ENCODE peak calls at places on chromosome 18, in six cellular contexts. I is neuronal stem cell, N is body of pancreas, M is GM12878, C is astrocyte of the spinal cord, H is NB4. G is an unnamed sample.
A peak's percentile ranks its signal among the peaks of the same experiment; 100 is the strongest.

GRCh38 chr18:54712315-54712714 is 116.0 kb upstream of the RAB27B start:
- DNase-seq in M (no peak), H (no peak), N (no peak), I (no peak), C (peak; percentile 88), G (peak; percentile 79)

GRCh38 chr18:48872234-48873145 is 78.3 kb downstream of the SMAD7 start:
- DNase-seq in M (no peak), C (peak; percentile 39), I (no peak), N (no peak), H (no peak), G (no peak)

GRCh38 chr18:46815661-46816060 is 58.8 kb upstream of the ST8SIA5 start:
- DNase-seq in I (no peak), H (no peak), M (no peak), C (no peak), N (no peak), G (no peak)

GRCh38 chr18:58156516-58156915 is 112.5 kb downstream of the NEDD4L start:
- DNase-seq in H (no peak), C (no peak), M (no peak), I (no peak), N (no peak), G (no peak)

GRCh38 chr18:37161491-37161890 is 332.6 kb downstream of the KIAA1328 start:
- DNase-seq in M (no peak), H (no peak), N (no peak), C (no peak), I (no peak), G (no peak)

GRCh38 chr18:1014496-1014895 is 109.8 kb downstream of the ADCYAP1 start:
- DNase-seq in I (no peak), N (no peak), M (no peak), H (no peak), C (no peak), G (no peak)

GRCh38 chr18:64717026-64717425 is 568.1 kb upstream of the LINC00305 start:
- DNase-seq in C (no peak), M (no peak), H (no peak), I (no peak), N (no peak), G (no peak)

GRCh38 chr18:48963555-48964480 is 13.1 kb upstream of the SMAD7 start:
- DNase-seq in C (no peak), H (no peak), I (no peak), N (no peak), M (no peak), G (no peak)

GRCh38 chr18:75105551-75106254 is 103.2 kb downstream of the PTGR3 start:
- DNase-seq in I (no peak), M (no peak), N (no peak), H (no peak), C (no peak), G (no peak)

GRCh38 chr18:9066817-9067306 is 35.6 kb upstream of the NDUFV2 start:
- DNase-seq in I (no peak), C (no peak), M (peak; percentile 96), H (no peak), N (no peak), G (no peak)

GRCh38 chr18:62790836-62791772 is 75.8 kb downstream of the PHLPP1 start:
- DNase-seq in H (no peak), M (no peak), N (no peak), C (peak; percentile 68), I (no peak), G (peak; percentile 20)

GRCh38 chr18:40485318-40485717 is 1469.7 kb upstream of the PIK3C3 start:
- DNase-seq in N (no peak), H (no peak), I (no peak), C (peak; percentile 53), M (no peak), G (peak; percentile 81)

GRCh38 chr18:54845788-54846187 is 17.5 kb downstream of the RAB27B start:
- DNase-seq in M (no peak), I (no peak), H (no peak), C (peak; percentile 39), N (no peak), G (peak; percentile 21)

GRCh38 chr18:25568926-25569325 is 217.0 kb upstream of the ZNF521 start:
- DNase-seq in N (no peak), H (no peak), I (no peak), M (no peak), C (no peak), G (no peak)

GRCh38 chr18:69215151-69215550 is 185.5 kb upstream of the DOK6 start:
- DNase-seq in N (no peak), I (no peak), M (no peak), H (no peak), C (no peak), G (no peak)

GRCh38 chr18:54089749-54090459 is 134.6 kb downstream of the MBD2 start:
- DNase-seq in I (no peak), C (no peak), N (no peak), M (no peak), H (no peak), G (no peak)

GRCh38 chr18:72910045-72910444 is 42.3 kb upstream of the NETO1 start:
- DNase-seq in N (no peak), H (no peak), I (no peak), M (no peak), C (peak; percentile 68), G (peak; percentile 43)

GRCh38 chr18:23719634-23720201 is 30.5 kb downstream of the LAMA3 start:
- DNase-seq in C (peak; percentile 95), M (no peak), N (peak; percentile 33), H (no peak), I (no peak), G (peak; percentile 98)

GRCh38 chr18:34510926-34511325 is 199.2 kb upstream of the DTNA start:
- DNase-seq in I (no peak), C (no peak), N (no peak), H (no peak), M (no peak), G (no peak)

GRCh38 chr18:76490701-76491171 is 4.3 kb downstream of the ZNF516 start:
- DNase-seq in H (peak; percentile 62), M (no peak), C (no peak), I (no peak), N (peak; percentile 83), G (peak; percentile 26)

GRCh38 chr18:55464581-55464980 is 123.4 kb downstream of the TCF4 start:
- DNase-seq in M (no peak), C (no peak), N (no peak), I (no peak), H (no peak), G (no peak)

GRCh38 chr18:3748081-3748480 is 298.1 kb downstream of the TGIF1 start:
- DNase-seq in I (no peak), M (no peak), N (no peak), H (peak; percentile 6), C (peak; percentile 24), G (no peak)

GRCh38 chr18:57445488-57446319 is 10.5 kb downstream of the ONECUT2 start:
- DNase-seq in I (no peak), H (no peak), M (no peak), C (no peak), N (no peak), G (no peak)

GRCh38 chr18:45291616-45292612 is 323.4 kb upstream of the SLC14A2 start:
- DNase-seq in C (peak; percentile 79), I (no peak), N (peak; percentile 36), M (no peak), H (peak; percentile 40), G (peak; percentile 54)
- H3K4me3 ChIP-seq in C (peak overlapping the region; percentile 2), I (no peak overlapping the region), N (no peak overlapping the region), M (no peak overlapping the region), H (no peak overlapping the region), G (no peak overlapping the region)

GRCh38 chr18:11066038-11066437 is 83.3 kb downstream of the PIEZO2 start:
- DNase-seq in H (no peak), C (no peak), N (no peak), I (no peak), M (no peak), G (no peak)
- H3K4me3 ChIP-seq in H (no peak overlapping the region), C (no peak overlapping the region), N (no peak overlapping the region), I (no peak overlapping the region), M (no peak overlapping the region), G (no peak overlapping the region)

DNA sequence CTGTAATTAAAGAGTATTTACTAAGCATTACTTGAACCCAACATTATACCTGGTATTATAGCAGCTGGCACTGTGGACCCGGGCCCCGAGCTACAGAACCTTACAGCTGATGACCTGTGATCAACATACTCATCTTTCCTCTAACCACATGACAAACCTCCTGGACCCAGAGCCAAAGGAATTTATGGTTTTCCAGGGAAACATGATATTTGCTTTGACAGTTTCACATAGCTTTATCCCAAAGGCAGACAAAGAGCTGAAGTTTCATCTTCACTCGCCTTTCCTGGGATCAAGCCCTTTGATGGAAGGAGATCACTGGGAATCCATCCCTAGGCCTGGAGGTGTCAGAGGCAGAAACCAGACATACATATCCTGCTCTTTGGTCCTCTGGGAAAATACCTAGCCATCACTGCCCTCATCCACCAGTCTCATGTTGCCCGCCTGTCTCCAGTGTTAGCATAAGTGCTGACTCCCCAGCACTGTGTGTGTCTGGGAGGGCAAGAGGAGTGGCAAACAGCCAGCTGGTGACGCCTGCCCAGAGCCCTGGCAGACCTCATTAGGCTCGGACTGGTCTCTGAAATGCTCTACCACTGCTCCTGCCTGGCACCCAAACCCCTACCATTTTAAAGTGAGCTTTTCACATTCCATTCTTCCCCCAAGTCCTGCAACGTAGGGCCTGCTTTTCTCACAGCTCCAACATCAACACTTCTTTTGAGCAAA is 138.7 kb upstream of the CTAGE1 start:
- DNase-seq in N (peak; percentile 51), I (no peak), C (peak; percentile 38), H (no peak), M (no peak), G (no peak)
- H3K4me3 ChIP-seq in N (no peak overlapping the region), I (no peak overlapping the region), C (no peak overlapping the region), H (no peak overlapping the region), M (no peak overlapping the region), G (no peak overlapping the region)

DNA sequence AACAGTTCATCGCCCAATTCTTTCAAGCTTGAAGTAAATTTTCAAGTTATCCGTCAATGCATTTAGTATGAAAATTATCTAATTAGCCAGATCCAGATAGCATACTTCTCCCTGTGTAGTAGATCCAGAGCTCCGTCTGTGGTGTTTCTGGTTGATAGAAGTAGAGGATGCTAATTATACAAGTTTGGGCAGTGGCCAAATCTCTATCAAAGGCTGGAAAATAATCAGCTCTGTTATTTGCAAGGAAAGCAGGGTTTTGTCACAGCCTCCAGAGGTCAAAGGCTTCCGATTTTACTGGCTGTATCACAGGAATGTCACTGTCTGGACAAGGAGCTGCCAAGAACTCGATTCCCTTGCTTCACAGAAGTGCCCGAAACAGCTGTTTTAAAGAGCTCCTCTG is 28.6 kb downstream of the LRRC30 start:
- DNase-seq in M (no peak), I (no peak), C (no peak), N (no peak), H (no peak), G (no peak)
- H3K4me3 ChIP-seq in M (no peak overlapping the region), I (no peak overlapping the region), C (no peak overlapping the region), N (no peak overlapping the region), H (no peak overlapping the region), G (no peak overlapping the region)

GRCh38 chr18:42780171-42780570 is 335.3 kb downstream of the RIT2 start:
- DNase-seq in I (no peak), N (no peak), H (no peak), C (no peak), M (no peak), G (no peak)
- H3K4me3 ChIP-seq in I (no peak overlapping the region), N (no peak overlapping the region), H (no peak overlapping the region), C (no peak overlapping the region), M (no peak overlapping the region), G (no peak overlapping the region)

GRCh38 chr18:12911025-12911927 is 27.2 kb upstream of the PTPN2 start:
- DNase-seq in M (no peak), I (no peak), C (peak; percentile 31), H (no peak), N (peak; percentile 7), G (no peak)
- H3K4me3 ChIP-seq in M (no peak overlapping the region), I (no peak overlapping the region), C (peak overlapping the region; percentile 2), H (no peak overlapping the region), N (no peak overlapping the region), G (peak overlapping the region; percentile 39)

G was measured in brain microvascular endothelial cell.